ENCODE peak calls at places on chromosomes 16 and 17, in eight cellular contexts. Y is left kidney; V is stimulated activated CD4-positive, alpha-beta T cell treated with anti-CD3 and anti-CD28 coated beads, TNF-alpha, amount 100 ng/mL, for 4 hours; B is NCI-H446 treated with DMSO at 0.1 percent for 48 hours; Q is nephron progenitor cell; K is SHP77; J is NCI-H510A; N is neural crest cell. Z is an unnamed sample.

GRCh38 chr17:391850-392249 is 39.2 kb upstream of the RPH3AL start:
- DNase-seq in Y (no peak), V (no peak), B (no peak), Q (no peak), K (no peak), J (no peak), N (no peak), Z (no peak)

GRCh38 chr16:85612191-85612800 is 826 bp upstream of the GSE1 start:
- DNase-seq in Y (peak; percentile 65), V (no peak), B (peak; percentile 60), Q (peak; percentile 55), K (peak; percentile 80), J (peak; percentile 89), N (no peak), Z (peak; percentile 82)

GRCh38 chr16:67966549-67967182 is 1.8 kb downstream of the SLC12A4 start:
- DNase-seq in Y (no peak), V (no peak), B (no peak), Q (no peak), K (no peak), J (no peak), N (no peak), Z (peak; percentile 50)

GRCh38 chr17:22517716-22518115 is 825.4 kb downstream of the KCNJ18 start:
- DNase-seq in Y (no peak), V (no peak), B (no peak), Q (no peak), K (no peak), J (no peak), N (no peak), Z (no peak)

GRCh38 chr17:836154-836553 is 54.0 kb downstream of the MRM3 start:
- DNase-seq in Y (no peak), V (no peak), B (no peak), Q (no peak), K (no peak), J (no peak), N (no peak), Z (no peak)

GRCh38 chr16:89185062-89185751 is 13.7 kb downstream of the CDH15 start:
- DNase-seq in Y (peak; percentile 71), V (no peak), B (no peak), Q (no peak), K (no peak), J (no peak), N (no peak), Z (peak; percentile 18)

GRCh38 chr16:396605-397004 is 394 bp upstream of the NME4 start:
- DNase-seq in Y (peak; percentile 82), V (no peak), B (peak; percentile 41), Q (peak; percentile 60), K (no peak), J (no peak), N (peak; percentile 44), Z (peak; percentile 86)

GRCh38 chr17:79990704-79991103 is 45.0 kb downstream of the TBC1D16 start:
- DNase-seq in Y (no peak), V (no peak), B (no peak), Q (no peak), K (no peak), J (no peak), N (no peak), Z (no peak)

GRCh38 chr16:1929105-1929504 is 10.9 kb upstream of the HS3ST6 start:
- DNase-seq in Y (peak; percentile 59), V (peak; percentile 15), B (no peak), Q (no peak), K (peak; percentile 35), J (no peak), N (no peak), Z (peak; percentile 61)

GRCh38 chr17:77178586-77178985 is 37.8 kb downstream of the SEC14L1 start:
- DNase-seq in Y (no peak), V (no peak), B (no peak), Q (no peak), K (no peak), J (no peak), N (no peak), Z (peak; percentile 75)

GRCh38 chr17:16342979-16343378 is 10.3 kb downstream of the CENPV start:
- DNase-seq in Y (no peak), V (no peak), B (peak; percentile 86), Q (no peak), K (no peak), J (no peak), N (no peak), Z (no peak)

GRCh38 chr16:25009822-25010221 is 5.3 kb downstream of the ARHGAP17 start:
- DNase-seq in Y (no peak), V (no peak), B (no peak), Q (no peak), K (no peak), J (no peak), N (no peak), Z (no peak)

GRCh38 chr16:71645450-71645849 is 19.5 kb downstream of the MARVELD3 start:
- DNase-seq in Y (peak; percentile 28), V (no peak), B (no peak), Q (no peak), K (peak; percentile 24), J (no peak), N (no peak), Z (peak; percentile 44)

GRCh38 chr17:66952681-66953638 is 11.5 kb upstream of the CACNG4 start:
- DNase-seq in Y (no peak), V (no peak), B (no peak), Q (no peak), K (no peak), J (no peak), N (no peak), Z (peak; percentile 83)

GRCh38 chr16:26709175-26709574 is 357.6 kb upstream of the C16orf82 start:
- DNase-seq in Y (peak; percentile 31), V (no peak), B (no peak), Q (no peak), K (no peak), J (no peak), N (no peak), Z (no peak)

GRCh38 chr17:2173005-2173404 is 118.1 kb downstream of the HIC1 start:
- DNase-seq in Y (no peak), V (no peak), B (no peak), Q (no peak), K (peak; percentile 31), J (no peak), N (no peak), Z (no peak)

GRCh38 chr17:39971076-39971603 is 8.3 kb downstream of the GSDMA start:
- DNase-seq in Y (no peak), V (no peak), B (no peak), Q (no peak), K (no peak), J (no peak), N (no peak), Z (no peak)

GRCh38 chr16:28499854-28500253 is 5.4 kb downstream of the APOBR start:
- DNase-seq in Y (no peak), V (no peak), B (no peak), Q (no peak), K (no peak), J (no peak), N (no peak), Z (no peak)

GRCh38 chr17:48439875-48440505 is 10.0 kb upstream of the SKAP1 start:
- DNase-seq in Y (peak; percentile 93), V (no peak), B (no peak), Q (peak; percentile 42), K (no peak), J (no peak), N (no peak), Z (peak; percentile 52)

GRCh38 chr17:57899391-57899790 is 49.5 kb upstream of the MRPS23 start:
- DNase-seq in Y (no peak), V (no peak), B (no peak), Q (no peak), K (no peak), J (no peak), N (no peak), Z (no peak)

GRCh38 chr17:61617261-61617660 is 26.2 kb upstream of the NACA2 start:
- DNase-seq in Y (no peak), V (no peak), B (no peak), Q (no peak), K (no peak), J (no peak), N (no peak), Z (no peak)

GRCh38 chr17:10069301-10069700 is 129.1 kb downstream of the GAS7 start:
- DNase-seq in Y (no peak), V (no peak), B (no peak), Q (no peak), K (no peak), J (no peak), N (no peak), Z (no peak)

GRCh38 chr17:8647202-8647601 is 16.7 kb upstream of the MYH10 start:
- DNase-seq in Y (no peak), V (no peak), B (no peak), Q (no peak), K (no peak), J (no peak), N (no peak), Z (no peak)

GRCh38 chr16:49015189-49015540 is 266.5 kb downstream of the CBLN1 start:
- DNase-seq in Y (no peak), V (no peak), B (no peak), Q (no peak), K (no peak), J (no peak), N (no peak), Z (peak; percentile 4)

GRCh38 chr16:1345087-1345486 is 6.6 kb downstream of the TSR3 start:
- DNase-seq in Y (no peak), V (no peak), B (no peak), Q (no peak), K (no peak), J (no peak), N (no peak), Z (no peak)

GRCh38 chr16:19765860-19766553 is 47.9 kb downstream of the IQCK start:
- DNase-seq in Y (no peak), V (no peak), B (no peak), Q (no peak), K (no peak), J (no peak), N (no peak), Z (no peak)

GRCh38 chr16:86773339-86773715 is 195.0 kb downstream of the FOXL1 start:
- DNase-seq in Y (no peak), V (no peak), B (no peak), Q (no peak), K (no peak), J (no peak), N (no peak), Z (no peak)

GRCh38 chr17:36629970-36630369 is 28.6 kb downstream of the MRM1 start:
- DNase-seq in Y (no peak), V (no peak), B (no peak), Q (no peak), K (no peak), J (no peak), N (no peak), Z (no peak)

GRCh38 chr17:78053777-78054468 is 74.6 kb downstream of the TMC6 start:
- DNase-seq in Y (no peak), V (no peak), B (no peak), Q (no peak), K (no peak), J (no peak), N (no peak), Z (no peak)

GRCh38 chr17:70242781-70243437 is 73.6 kb downstream of the KCNJ2 start:
- DNase-seq in Y (no peak), V (no peak), B (no peak), Q (no peak), K (no peak), J (no peak), N (no peak), Z (no peak)

Z was measured in NCI-H69.